ENCODE peak calls at places on chromosomes 7 and 10, in nine cellular contexts. One of them, this sample, is unnamed. For H3K36me3, the result is how much of the 10 kb centered on the place peaks cover.

GRCh38 chr7:29879609-29880008 is 73.3 kb downstream of the WIPF3 start:
- DNase-seq in transverse colon: no peak
- DNase-seq in left lung: no peak
- DNase-seq in left ventricle myocardium inferior: no peak
- DNase-seq in tibial artery: no peak
- DNase-seq in lower lobe of right lung: no peak
- DNase-seq in upper lobe of left lung: no peak
- DNase-seq in pancreas: no peak
- DNase-seq in GM23338: no peak
- DNase-seq in this sample: no peak

GRCh38 chr7:81616951-81617350 is 152.9 kb downstream of the HGF start:
- DNase-seq in pancreas: no peak
- DNase-seq in lower lobe of right lung: no peak
- DNase-seq in transverse colon: no peak
- DNase-seq in left lung: no peak
- DNase-seq in left ventricle myocardium inferior: no peak
- DNase-seq in upper lobe of left lung: no peak
- DNase-seq in tibial artery: no peak
- DNase-seq in GM23338: no peak
- DNase-seq in this sample: no peak

GRCh38 chr7:86978804-86979506 is 80.5 kb downstream of the ELAPOR2 start:
- DNase-seq in pancreas: no peak
- DNase-seq in lower lobe of right lung: no peak
- DNase-seq in tibial artery: no peak
- DNase-seq in GM23338: no peak
- DNase-seq in transverse colon: no peak
- DNase-seq in upper lobe of left lung: no peak
- DNase-seq in left lung: no peak
- DNase-seq in left ventricle myocardium inferior: no peak
- DNase-seq in this sample: peak

GRCh38 chr7:2001601-2002442 is 230.9 kb downstream of the MAD1L1 start:
- DNase-seq in pancreas: peak
- DNase-seq in upper lobe of left lung: peak
- DNase-seq in GM23338: no peak
- DNase-seq in transverse colon: no peak
- DNase-seq in lower lobe of right lung: peak
- DNase-seq in tibial artery: peak
- DNase-seq in left ventricle myocardium inferior: peak
- DNase-seq in left lung: peak
- DNase-seq in this sample: no peak

GRCh38 chr7:69078997-69079769 is 519.1 kb upstream of the AUTS2 start:
- DNase-seq in GM23338: peak
- DNase-seq in left lung: no peak
- DNase-seq in upper lobe of left lung: no peak
- DNase-seq in left ventricle myocardium inferior: no peak
- DNase-seq in tibial artery: no peak
- DNase-seq in transverse colon: peak
- DNase-seq in pancreas: no peak
- DNase-seq in lower lobe of right lung: no peak
- DNase-seq in this sample: no peak

GRCh38 chr7:98133181-98133580 is 26.5 kb downstream of the LMTK2 start:
- DNase-seq in tibial artery: no peak
- DNase-seq in upper lobe of left lung: no peak
- DNase-seq in GM23338: no peak
- DNase-seq in lower lobe of right lung: no peak
- DNase-seq in left ventricle myocardium inferior: no peak
- DNase-seq in left lung: no peak
- DNase-seq in transverse colon: peak
- DNase-seq in pancreas: no peak
- DNase-seq in this sample: peak

GRCh38 chr10:31926765-31927596 is 1.6 kb downstream of the ARHGAP12 start:
- DNase-seq in transverse colon: no peak
- DNase-seq in pancreas: no peak
- DNase-seq in lower lobe of right lung: no peak
- DNase-seq in GM23338: no peak
- DNase-seq in tibial artery: no peak
- DNase-seq in left lung: no peak
- DNase-seq in upper lobe of left lung: no peak
- DNase-seq in left ventricle myocardium inferior: no peak
- DNase-seq in this sample: no peak

GRCh38 chr7:157406971-157407370 is 70.2 kb downstream of the DNAJB6 start:
- DNase-seq in pancreas: no peak
- DNase-seq in left lung: no peak
- DNase-seq in transverse colon: no peak
- DNase-seq in lower lobe of right lung: no peak
- DNase-seq in left ventricle myocardium inferior: no peak
- DNase-seq in GM23338: no peak
- DNase-seq in tibial artery: no peak
- DNase-seq in upper lobe of left lung: no peak
- DNase-seq in this sample: no peak

GRCh38 chr10:43846968-43847367 is 198.3 kb upstream of the ZNF32 start:
- DNase-seq in left lung: no peak
- DNase-seq in tibial artery: no peak
- DNase-seq in transverse colon: no peak
- DNase-seq in left ventricle myocardium inferior: no peak
- DNase-seq in upper lobe of left lung: no peak
- DNase-seq in lower lobe of right lung: no peak
- DNase-seq in GM23338: no peak
- DNase-seq in pancreas: no peak
- DNase-seq in this sample: no peak

GRCh38 chr7:90540406-90540805 is 55.7 kb upstream of the CDK14 start:
- DNase-seq in left ventricle myocardium inferior: no peak
- DNase-seq in tibial artery: no peak
- DNase-seq in left lung: no peak
- DNase-seq in pancreas: no peak
- DNase-seq in GM23338: no peak
- DNase-seq in lower lobe of right lung: no peak
- DNase-seq in upper lobe of left lung: no peak
- DNase-seq in transverse colon: peak
- DNase-seq in this sample: no peak

GRCh38 chr7:47102442-47102841 is 479.5 kb downstream of the TNS3 start:
- DNase-seq in pancreas: no peak
- DNase-seq in GM23338: no peak
- DNase-seq in left lung: no peak
- DNase-seq in upper lobe of left lung: no peak
- DNase-seq in lower lobe of right lung: no peak
- DNase-seq in tibial artery: no peak
- DNase-seq in left ventricle myocardium inferior: no peak
- DNase-seq in transverse colon: no peak
- DNase-seq in this sample: no peak

GRCh38 chr7:47100148-47100547 is 481.8 kb downstream of the TNS3 start:
- DNase-seq in GM23338: no peak
- DNase-seq in pancreas: no peak
- DNase-seq in transverse colon: no peak
- DNase-seq in lower lobe of right lung: no peak
- DNase-seq in tibial artery: no peak
- DNase-seq in left ventricle myocardium inferior: no peak
- DNase-seq in left lung: no peak
- DNase-seq in upper lobe of left lung: no peak
- DNase-seq in this sample: no peak

GRCh38 chr7:47103498-47104205 is 478.3 kb downstream of the TNS3 start:
- DNase-seq in lower lobe of right lung: no peak
- DNase-seq in left lung: no peak
- DNase-seq in left ventricle myocardium inferior: no peak
- DNase-seq in pancreas: no peak
- DNase-seq in GM23338: peak
- DNase-seq in upper lobe of left lung: peak
- DNase-seq in tibial artery: no peak
- DNase-seq in transverse colon: no peak
- DNase-seq in this sample: no peak

GRCh38 chr7:47104206-47104549 is 477.7 kb downstream of the TNS3 start:
- DNase-seq in upper lobe of left lung: no peak
- DNase-seq in tibial artery: no peak
- DNase-seq in pancreas: no peak
- DNase-seq in GM23338: peak
- DNase-seq in transverse colon: no peak
- DNase-seq in lower lobe of right lung: no peak
- DNase-seq in left lung: no peak
- DNase-seq in left ventricle myocardium inferior: no peak
- DNase-seq in this sample: no peak

GRCh38 chr7:47100815-47101435 is 481.0 kb downstream of the TNS3 start:
- DNase-seq in left ventricle myocardium inferior: peak
- DNase-seq in GM23338: peak
- DNase-seq in tibial artery: no peak
- DNase-seq in upper lobe of left lung: no peak
- DNase-seq in lower lobe of right lung: peak
- DNase-seq in pancreas: peak
- DNase-seq in left lung: no peak
- DNase-seq in transverse colon: peak
- DNase-seq in this sample: no peak
- H3K4me3 ChIP-seq in left ventricle myocardium inferior: no peak
- H3K4me3 ChIP-seq in GM23338: no peak
- H3K4me3 ChIP-seq in tibial artery: no peak
- H3K4me3 ChIP-seq in upper lobe of left lung: no peak
- H3K4me3 ChIP-seq in lower lobe of right lung: no peak
- H3K4me3 ChIP-seq in pancreas: no peak
- H3K4me3 ChIP-seq in left lung: no peak
- H3K4me3 ChIP-seq in transverse colon: no peak
- H3K4me3 ChIP-seq in this sample: no peak

GRCh38 chr7:131008840-131009651 is 275.0 kb upstream of the KLF14 start:
- DNase-seq in transverse colon: no peak
- DNase-seq in upper lobe of left lung: no peak
- DNase-seq in lower lobe of right lung: no peak
- DNase-seq in left ventricle myocardium inferior: no peak
- DNase-seq in pancreas: no peak
- DNase-seq in left lung: no peak
- DNase-seq in tibial artery: no peak
- DNase-seq in GM23338: no peak
- DNase-seq in this sample: no peak

GRCh38 chr7:131004371-131004770 is 270.4 kb upstream of the KLF14 start:
- DNase-seq in left lung: no peak
- DNase-seq in lower lobe of right lung: no peak
- DNase-seq in upper lobe of left lung: no peak
- DNase-seq in pancreas: no peak
- DNase-seq in GM23338: no peak
- DNase-seq in transverse colon: no peak
- DNase-seq in tibial artery: no peak
- DNase-seq in left ventricle myocardium inferior: no peak
- DNase-seq in this sample: no peak

GRCh38 chr7:131010029-131010705 is 276.2 kb upstream of the KLF14 start:
- DNase-seq in tibial artery: no peak
- DNase-seq in left lung: no peak
- DNase-seq in upper lobe of left lung: no peak
- DNase-seq in transverse colon: no peak
- DNase-seq in lower lobe of right lung: no peak
- DNase-seq in left ventricle myocardium inferior: no peak
- DNase-seq in pancreas: no peak
- DNase-seq in GM23338: no peak
- DNase-seq in this sample: no peak

GRCh38 chr7:131010714-131011436 is 276.9 kb upstream of the KLF14 start:
- DNase-seq in left lung: no peak
- DNase-seq in GM23338: no peak
- DNase-seq in pancreas: no peak
- DNase-seq in transverse colon: no peak
- DNase-seq in left ventricle myocardium inferior: no peak
- DNase-seq in tibial artery: no peak
- DNase-seq in upper lobe of left lung: no peak
- DNase-seq in lower lobe of right lung: no peak
- DNase-seq in this sample: no peak

GRCh38 chr7:131007439-131008330 is 273.7 kb upstream of the KLF14 start:
- DNase-seq in GM23338: peak
- DNase-seq in upper lobe of left lung: peak
- DNase-seq in transverse colon: peak
- DNase-seq in left lung: no peak
- DNase-seq in left ventricle myocardium inferior: peak
- DNase-seq in pancreas: no peak
- DNase-seq in lower lobe of right lung: peak
- DNase-seq in tibial artery: no peak
- DNase-seq in this sample: peak
- TF ChIP-seq CTCF in GM23338: peak
- TF ChIP-seq CTCF in upper lobe of left lung: peak
- TF ChIP-seq CTCF in transverse colon: peak
- TF ChIP-seq CTCF in left lung: peak
- TF ChIP-seq CTCF in left ventricle myocardium inferior: peak
- TF ChIP-seq CTCF in pancreas: peak
- TF ChIP-seq CTCF in lower lobe of right lung: peak
- TF ChIP-seq CTCF in tibial artery: peak
- TF ChIP-seq CTCF in this sample: peak

DNA sequence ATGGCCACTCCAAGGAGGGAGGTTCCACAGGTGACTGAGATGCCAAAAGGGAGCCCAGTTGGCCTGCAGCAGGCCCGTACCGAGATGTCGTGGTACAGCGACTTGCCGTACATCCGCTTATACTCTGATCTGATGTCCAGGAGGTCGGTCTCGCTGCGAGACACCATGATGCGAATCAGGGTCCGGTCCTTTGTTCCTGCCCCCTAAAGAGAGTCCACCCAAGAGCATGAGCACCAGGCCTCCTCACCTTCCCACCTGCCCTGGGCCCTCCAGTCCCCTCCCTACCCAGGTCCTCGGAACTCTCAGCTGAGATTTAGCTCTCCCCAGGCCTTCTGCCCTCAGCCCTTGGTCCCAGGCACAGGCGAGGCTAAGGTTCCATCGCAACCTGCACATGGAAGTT is 25.0 kb downstream of the PLAC9 start:
- DNase-seq in lower lobe of right lung: no peak
- DNase-seq in GM23338: no peak
- DNase-seq in tibial artery: no peak
- DNase-seq in left ventricle myocardium inferior: no peak
- DNase-seq in upper lobe of left lung: peak
- DNase-seq in pancreas: no peak
- DNase-seq in transverse colon: no peak
- DNase-seq in left lung: no peak
- DNase-seq in this sample: no peak
- H3K36me3 ChIP-seq in lower lobe of right lung: half or more
- H3K36me3 ChIP-seq in GM23338: under half
- H3K36me3 ChIP-seq in tibial artery: half or more
- H3K36me3 ChIP-seq in left ventricle myocardium inferior: half or more
- H3K36me3 ChIP-seq in upper lobe of left lung: half or more
- H3K36me3 ChIP-seq in pancreas: under half
- H3K36me3 ChIP-seq in transverse colon: under half
- H3K36me3 ChIP-seq in left lung: half or more
- H3K36me3 ChIP-seq in this sample: under half

DNA sequence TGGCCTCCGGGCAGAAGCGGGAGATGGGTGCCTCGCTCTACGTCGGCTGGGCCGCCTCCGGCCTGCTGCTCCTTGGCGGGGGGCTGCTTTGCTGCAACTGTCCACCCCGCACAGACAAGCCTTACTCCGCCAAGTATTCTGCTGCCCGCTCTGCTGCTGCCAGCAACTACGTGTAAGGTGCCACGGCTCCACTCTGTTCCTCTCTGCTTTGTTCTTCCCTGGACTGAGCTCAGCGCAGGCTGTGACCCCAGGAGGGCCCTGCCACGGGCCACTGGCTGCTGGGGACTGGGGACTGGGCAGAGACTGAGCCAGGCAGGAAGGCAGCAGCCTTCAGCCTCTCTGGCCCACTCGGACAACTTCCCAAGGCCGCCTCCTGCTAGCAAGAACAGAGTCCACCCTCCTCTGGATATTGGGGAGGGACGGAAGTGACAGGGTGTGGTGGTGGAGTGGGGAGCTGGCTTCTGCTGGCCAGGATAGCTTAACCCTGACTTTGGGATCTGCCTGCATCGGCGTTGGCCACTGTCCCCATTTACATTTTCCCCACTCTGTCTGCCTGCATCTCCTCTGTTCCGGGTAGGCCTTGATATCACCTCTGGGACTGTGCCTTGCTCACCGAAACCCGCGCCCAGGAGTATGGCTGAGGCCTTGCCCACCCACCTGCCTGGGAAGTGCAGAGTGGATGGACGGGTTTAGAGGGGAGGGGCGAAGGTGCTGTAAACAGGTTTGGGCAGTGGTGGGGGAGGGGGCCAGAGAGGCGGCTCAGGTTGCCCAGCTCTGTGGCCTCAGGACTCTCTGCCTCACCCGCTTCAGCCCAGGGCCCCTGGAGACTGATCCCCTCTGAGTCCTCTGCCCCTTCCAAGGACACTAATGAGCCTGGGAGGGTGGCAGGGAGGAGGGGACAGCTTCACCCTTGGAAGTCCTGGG is 1.1 kb downstream of the CLDN4 start:
- DNase-seq in GM23338: peak
- DNase-seq in transverse colon: peak
- DNase-seq in lower lobe of right lung: peak
- DNase-seq in left ventricle myocardium inferior: no peak
- DNase-seq in pancreas: peak
- DNase-seq in left lung: peak
- DNase-seq in tibial artery: no peak
- DNase-seq in upper lobe of left lung: peak
- DNase-seq in this sample: no peak
- H3K4me3 ChIP-seq in GM23338: peak
- H3K4me3 ChIP-seq in transverse colon: peak
- H3K4me3 ChIP-seq in lower lobe of right lung: peak
- H3K4me3 ChIP-seq in left ventricle myocardium inferior: no peak
- H3K4me3 ChIP-seq in pancreas: peak
- H3K4me3 ChIP-seq in left lung: peak
- H3K4me3 ChIP-seq in tibial artery: no peak
- H3K4me3 ChIP-seq in upper lobe of left lung: peak
- H3K4me3 ChIP-seq in this sample: no peak